ENCODE peak calls at places on chromosomes 3 and 15, in seven cellular contexts. R is mesenteric fat pad, N is posterior cingulate gyrus, G is cardiac fibroblast, Q is neural crest cell, L is dorsolateral prefrontal cortex, X is heart left ventricle. W is an unnamed sample.
A peak's percentile ranks its signal among the peaks of the same experiment; 100 is the strongest.

GRCh38 chr15:45091581-45091980 is 22.4 kb downstream of the DUOX2 start:
- DNase-seq in N (no peak), X (peak; percentile 67), G (no peak), R (peak; percentile 51), Q (no peak), L (no peak), W (no peak)

GRCh38 chr3:141795719-141796435 is 32.7 kb downstream of the GRK7 start:
- DNase-seq in N (no peak), X (peak; percentile 66), L (no peak), R (no peak), Q (no peak), G (peak; percentile 27), W (no peak)

GRCh38 chr3:33058780-33059179 is 38.2 kb downstream of the GLB1 start:
- DNase-seq in R (no peak), G (no peak), Q (no peak), L (no peak), X (no peak), N (no peak), W (no peak)

GRCh38 chr3:155605571-155605970 is 139.3 kb downstream of the PLCH1 start:
- DNase-seq in N (no peak), X (no peak), G (no peak), R (no peak), Q (no peak), L (no peak), W (no peak)

GRCh38 chr15:74129411-74130088 is 836 bp upstream of the ISLR2 start:
- DNase-seq in Q (no peak), N (peak; percentile 86), R (no peak), G (no peak), X (no peak), L (no peak), W (no peak)

GRCh38 chr15:58486062-58486461 is 54.3 kb downstream of the LIPC start:
- DNase-seq in X (no peak), Q (no peak), N (no peak), G (no peak), R (no peak), L (no peak), W (no peak)

GRCh38 chr3:149339931-149340309 is 6.5 kb upstream of the TM4SF18 start:
- DNase-seq in N (no peak), L (no peak), G (peak; percentile 98), R (no peak), X (peak; percentile 86), Q (no peak), W (no peak)

GRCh38 chr15:70504305-70504951 is 258.9 kb downstream of the UACA start:
- DNase-seq in Q (peak; percentile 30), X (peak; percentile 77), R (no peak), G (peak; percentile 76), N (peak; percentile 68), L (no peak), W (no peak)

GRCh38 chr3:128112406-128112968 is 11.1 kb downstream of the RUVBL1 start:
- DNase-seq in L (no peak), X (no peak), R (no peak), Q (no peak), N (no peak), G (peak; percentile 88), W (no peak)

W was measured in GM12891.